ENCODE peak calls at places on chromosome 11, in ten cellular contexts. One of them, this sample, is unnamed.

GRCh38 chr11:12792018-12792417 is 117.8 kb downstream of the TEAD1 start:
- DNase-seq in OCI-M1: no peak
- DNase-seq in Calu3: no peak
- DNase-seq in stimulated activated naive CD8-positive, alpha-beta T cell treated with anti-CD3 and anti-CD28 coated beads, Interleukin-15, amount 100 ng/mL, for 72 hours: no peak
- DNase-seq in heart right ventricle: no peak
- DNase-seq in stimulated activated CD8-positive, alpha-beta memory T cell treated with anti-CD3 and anti-CD28 coated beads, Interleukin-4, amount 100 ng/mL, for 4 hours: no peak
- DNase-seq in dermis microvascular lymphatic vessel endothelial cell: no peak
- DNase-seq in A549: no peak
- DNase-seq in RCC 7860: no peak
- DNase-seq in nucleus accumbens: no peak
- DNase-seq in this sample: no peak

GRCh38 chr11:45182902-45183301 is 36.5 kb downstream of the PRDM11 start:
- DNase-seq in OCI-M1: peak
- DNase-seq in Calu3: peak
- DNase-seq in stimulated activated naive CD8-positive, alpha-beta T cell treated with anti-CD3 and anti-CD28 coated beads, Interleukin-15, amount 100 ng/mL, for 72 hours: no peak
- DNase-seq in heart right ventricle: no peak
- DNase-seq in stimulated activated CD8-positive, alpha-beta memory T cell treated with anti-CD3 and anti-CD28 coated beads, Interleukin-4, amount 100 ng/mL, for 4 hours: no peak
- DNase-seq in dermis microvascular lymphatic vessel endothelial cell: peak
- DNase-seq in A549: peak
- DNase-seq in RCC 7860: no peak
- DNase-seq in nucleus accumbens: no peak
- DNase-seq in this sample: no peak

GRCh38 chr11:67274768-67275605 is 8.7 kb downstream of the GRK2 start:
- DNase-seq in OCI-M1: no peak
- DNase-seq in Calu3: no peak
- DNase-seq in stimulated activated naive CD8-positive, alpha-beta T cell treated with anti-CD3 and anti-CD28 coated beads, Interleukin-15, amount 100 ng/mL, for 72 hours: no peak
- DNase-seq in heart right ventricle: peak
- DNase-seq in stimulated activated CD8-positive, alpha-beta memory T cell treated with anti-CD3 and anti-CD28 coated beads, Interleukin-4, amount 100 ng/mL, for 4 hours: no peak
- DNase-seq in dermis microvascular lymphatic vessel endothelial cell: no peak
- DNase-seq in A549: no peak
- DNase-seq in RCC 7860: no peak
- DNase-seq in nucleus accumbens: no peak
- DNase-seq in this sample: no peak

GRCh38 chr11:42329930-42330555 is 870.6 kb upstream of the LRRC4C start:
- DNase-seq in OCI-M1: no peak
- DNase-seq in Calu3: no peak
- DNase-seq in stimulated activated naive CD8-positive, alpha-beta T cell treated with anti-CD3 and anti-CD28 coated beads, Interleukin-15, amount 100 ng/mL, for 72 hours: no peak
- DNase-seq in heart right ventricle: no peak
- DNase-seq in stimulated activated CD8-positive, alpha-beta memory T cell treated with anti-CD3 and anti-CD28 coated beads, Interleukin-4, amount 100 ng/mL, for 4 hours: no peak
- DNase-seq in dermis microvascular lymphatic vessel endothelial cell: no peak
- DNase-seq in A549: no peak
- DNase-seq in RCC 7860: no peak
- DNase-seq in nucleus accumbens: no peak
- DNase-seq in this sample: no peak

GRCh38 chr11:126992065-126992803 is 8.3 kb downstream of the KIRREL3 start:
- DNase-seq in OCI-M1: no peak
- DNase-seq in Calu3: no peak
- DNase-seq in stimulated activated naive CD8-positive, alpha-beta T cell treated with anti-CD3 and anti-CD28 coated beads, Interleukin-15, amount 100 ng/mL, for 72 hours: no peak
- DNase-seq in heart right ventricle: no peak
- DNase-seq in stimulated activated CD8-positive, alpha-beta memory T cell treated with anti-CD3 and anti-CD28 coated beads, Interleukin-4, amount 100 ng/mL, for 4 hours: no peak
- DNase-seq in dermis microvascular lymphatic vessel endothelial cell: no peak
- DNase-seq in A549: peak
- DNase-seq in RCC 7860: peak
- DNase-seq in nucleus accumbens: no peak
- DNase-seq in this sample: no peak

GRCh38 chr11:44595964-44596381 is 30.5 kb downstream of the CD82 start:
- DNase-seq in OCI-M1: no peak
- DNase-seq in Calu3: no peak
- DNase-seq in stimulated activated naive CD8-positive, alpha-beta T cell treated with anti-CD3 and anti-CD28 coated beads, Interleukin-15, amount 100 ng/mL, for 72 hours: no peak
- DNase-seq in heart right ventricle: peak
- DNase-seq in stimulated activated CD8-positive, alpha-beta memory T cell treated with anti-CD3 and anti-CD28 coated beads, Interleukin-4, amount 100 ng/mL, for 4 hours: no peak
- DNase-seq in dermis microvascular lymphatic vessel endothelial cell: no peak
- DNase-seq in A549: no peak
- DNase-seq in RCC 7860: no peak
- DNase-seq in nucleus accumbens: peak
- DNase-seq in this sample: no peak

GRCh38 chr11:47175746-47176327 is 842 bp downstream of the ARFGAP2 start:
- DNase-seq in OCI-M1: peak
- DNase-seq in Calu3: no peak
- DNase-seq in stimulated activated naive CD8-positive, alpha-beta T cell treated with anti-CD3 and anti-CD28 coated beads, Interleukin-15, amount 100 ng/mL, for 72 hours: no peak
- DNase-seq in heart right ventricle: no peak
- DNase-seq in stimulated activated CD8-positive, alpha-beta memory T cell treated with anti-CD3 and anti-CD28 coated beads, Interleukin-4, amount 100 ng/mL, for 4 hours: no peak
- DNase-seq in dermis microvascular lymphatic vessel endothelial cell: no peak
- DNase-seq in A549: no peak
- DNase-seq in RCC 7860: no peak
- DNase-seq in nucleus accumbens: no peak
- DNase-seq in this sample: no peak

GRCh38 chr11:83070044-83070877 is 1.4 kb downstream of the RAB30 start:
- DNase-seq in OCI-M1: peak
- DNase-seq in Calu3: no peak
- DNase-seq in stimulated activated naive CD8-positive, alpha-beta T cell treated with anti-CD3 and anti-CD28 coated beads, Interleukin-15, amount 100 ng/mL, for 72 hours: no peak
- DNase-seq in heart right ventricle: no peak
- DNase-seq in stimulated activated CD8-positive, alpha-beta memory T cell treated with anti-CD3 and anti-CD28 coated beads, Interleukin-4, amount 100 ng/mL, for 4 hours: no peak
- DNase-seq in dermis microvascular lymphatic vessel endothelial cell: no peak
- DNase-seq in A549: no peak
- DNase-seq in RCC 7860: peak
- DNase-seq in nucleus accumbens: no peak
- DNase-seq in this sample: no peak

GRCh38 chr11:64356498-64357411 is 2.2 kb upstream of the RPS6KA4 start:
- DNase-seq in OCI-M1: peak
- DNase-seq in Calu3: peak
- DNase-seq in stimulated activated naive CD8-positive, alpha-beta T cell treated with anti-CD3 and anti-CD28 coated beads, Interleukin-15, amount 100 ng/mL, for 72 hours: peak
- DNase-seq in heart right ventricle: no peak
- DNase-seq in stimulated activated CD8-positive, alpha-beta memory T cell treated with anti-CD3 and anti-CD28 coated beads, Interleukin-4, amount 100 ng/mL, for 4 hours: no peak
- DNase-seq in dermis microvascular lymphatic vessel endothelial cell: no peak
- DNase-seq in A549: peak
- DNase-seq in RCC 7860: no peak
- DNase-seq in nucleus accumbens: no peak
- DNase-seq in this sample: no peak

GRCh38 chr11:101397941-101398340 is 185.9 kb downstream of the TRPC6 start:
- DNase-seq in OCI-M1: no peak
- DNase-seq in Calu3: no peak
- DNase-seq in stimulated activated naive CD8-positive, alpha-beta T cell treated with anti-CD3 and anti-CD28 coated beads, Interleukin-15, amount 100 ng/mL, for 72 hours: no peak
- DNase-seq in heart right ventricle: peak
- DNase-seq in stimulated activated CD8-positive, alpha-beta memory T cell treated with anti-CD3 and anti-CD28 coated beads, Interleukin-4, amount 100 ng/mL, for 4 hours: no peak
- DNase-seq in dermis microvascular lymphatic vessel endothelial cell: no peak
- DNase-seq in A549: no peak
- DNase-seq in RCC 7860: no peak
- DNase-seq in nucleus accumbens: no peak
- DNase-seq in this sample: no peak

GRCh38 chr11:6841694-6842093 is 3.8 kb upstream of the OR10A5 start:
- DNase-seq in OCI-M1: no peak
- DNase-seq in Calu3: no peak
- DNase-seq in stimulated activated naive CD8-positive, alpha-beta T cell treated with anti-CD3 and anti-CD28 coated beads, Interleukin-15, amount 100 ng/mL, for 72 hours: no peak
- DNase-seq in heart right ventricle: no peak
- DNase-seq in stimulated activated CD8-positive, alpha-beta memory T cell treated with anti-CD3 and anti-CD28 coated beads, Interleukin-4, amount 100 ng/mL, for 4 hours: no peak
- DNase-seq in dermis microvascular lymphatic vessel endothelial cell: no peak
- DNase-seq in A549: no peak
- DNase-seq in RCC 7860: no peak
- DNase-seq in nucleus accumbens: no peak
- DNase-seq in this sample: no peak

GRCh38 chr11:61281581-61282250 is 13.4 kb downstream of the VWCE start:
- DNase-seq in OCI-M1: peak
- DNase-seq in Calu3: peak
- DNase-seq in stimulated activated naive CD8-positive, alpha-beta T cell treated with anti-CD3 and anti-CD28 coated beads, Interleukin-15, amount 100 ng/mL, for 72 hours: no peak
- DNase-seq in heart right ventricle: no peak
- DNase-seq in stimulated activated CD8-positive, alpha-beta memory T cell treated with anti-CD3 and anti-CD28 coated beads, Interleukin-4, amount 100 ng/mL, for 4 hours: no peak
- DNase-seq in dermis microvascular lymphatic vessel endothelial cell: no peak
- DNase-seq in A549: peak
- DNase-seq in RCC 7860: no peak
- DNase-seq in nucleus accumbens: no peak
- DNase-seq in this sample: no peak

GRCh38 chr11:68659158-68659921 is 25.0 kb upstream of the GAL start:
- DNase-seq in OCI-M1: peak
- DNase-seq in Calu3: no peak
- DNase-seq in stimulated activated naive CD8-positive, alpha-beta T cell treated with anti-CD3 and anti-CD28 coated beads, Interleukin-15, amount 100 ng/mL, for 72 hours: no peak
- DNase-seq in heart right ventricle: peak
- DNase-seq in stimulated activated CD8-positive, alpha-beta memory T cell treated with anti-CD3 and anti-CD28 coated beads, Interleukin-4, amount 100 ng/mL, for 4 hours: no peak
- DNase-seq in dermis microvascular lymphatic vessel endothelial cell: peak
- DNase-seq in A549: peak
- DNase-seq in RCC 7860: peak
- DNase-seq in nucleus accumbens: peak
- DNase-seq in this sample: no peak

GRCh38 chr11:126853732-126854131 is 146.8 kb downstream of the KIRREL3 start:
- DNase-seq in OCI-M1: no peak
- DNase-seq in Calu3: no peak
- DNase-seq in stimulated activated naive CD8-positive, alpha-beta T cell treated with anti-CD3 and anti-CD28 coated beads, Interleukin-15, amount 100 ng/mL, for 72 hours: no peak
- DNase-seq in heart right ventricle: no peak
- DNase-seq in stimulated activated CD8-positive, alpha-beta memory T cell treated with anti-CD3 and anti-CD28 coated beads, Interleukin-4, amount 100 ng/mL, for 4 hours: no peak
- DNase-seq in dermis microvascular lymphatic vessel endothelial cell: no peak
- DNase-seq in A549: peak
- DNase-seq in RCC 7860: peak
- DNase-seq in nucleus accumbens: no peak
- DNase-seq in this sample: no peak